ENCODE peak calls at places on chromosome 21, in ten cellular contexts. T is AG08396; C is BE2C; K is progenitor cell of endocrine pancreas; L is NCI-H510A; Z is Daoy; G is NCI-H2029 treated with DMSO at 0.1 percent for 48 hours; I is stimulated activated CD4-positive, alpha-beta T cell treated with anti-CD3 and anti-CD28 coated beads, Interleukin-2, amount 100 ng/mL, for 48 hours; U is tibial nerve; A is memory B cell. V is an unnamed sample.

GRCh38 chr21:37028579-37028978 is 22.1 kb downstream of the RIPPLY3 start:
- DNase-seq in T (no peak), C (no peak), K (no peak), L (no peak), Z (no peak), G (no peak), I (no peak), U (no peak), A (no peak), V (no peak)

GRCh38 chr21:38380391-38381137 is 117.7 kb downstream of the ERG start:
- DNase-seq in T (peak), C (no peak), K (no peak), L (no peak), Z (no peak), G (no peak), I (no peak), U (no peak), A (no peak), V (no peak)

GRCh38 chr21:22374218-22374969 is 1376.2 kb downstream of the NCAM2 start:
- DNase-seq in T (no peak), C (no peak), K (peak), L (no peak), Z (no peak), G (no peak), I (no peak), U (no peak), A (no peak), V (no peak)

GRCh38 chr21:41197582-41197981 is 29.6 kb downstream of the BACE2 start:
- DNase-seq in T (no peak), C (no peak), K (no peak), L (no peak), Z (no peak), G (no peak), I (no peak), U (no peak), A (no peak), V (no peak)

GRCh38 chr21:36075171-36075570 is 5.3 kb downstream of the CBR1 start:
- DNase-seq in T (no peak), C (no peak), K (no peak), L (no peak), Z (no peak), G (no peak), I (no peak), U (no peak), A (no peak), V (no peak)

GRCh38 chr21:46052703-46053651 is 44.9 kb upstream of the COL6A2 start:
- DNase-seq in T (peak), C (no peak), K (no peak), L (no peak), Z (peak), G (no peak), I (peak), U (no peak), A (no peak), V (no peak)

GRCh38 chr21:17688912-17689874 is 76.5 kb upstream of the BTG3 start:
- DNase-seq in T (no peak), C (peak), K (no peak), L (no peak), Z (peak), G (no peak), I (peak), U (peak), A (peak), V (peak)

GRCh38 chr21:35178812-35179211 is 129.7 kb upstream of the RUNX1 start:
- DNase-seq in T (peak), C (no peak), K (no peak), L (no peak), Z (peak), G (no peak), I (no peak), U (no peak), A (no peak), V (no peak)

GRCh38 chr21:43908167-43908566 is 43.1 kb downstream of the AGPAT3 start:
- DNase-seq in T (no peak), C (no peak), K (no peak), L (no peak), Z (no peak), G (no peak), I (no peak), U (no peak), A (no peak), V (no peak)

GRCh38 chr21:22154579-22155274 is 1156.5 kb downstream of the NCAM2 start:
- DNase-seq in T (no peak), C (no peak), K (no peak), L (no peak), Z (no peak), G (no peak), I (no peak), U (no peak), A (no peak), V (no peak)

GRCh38 chr21:41806773-41807172 is 39.9 kb upstream of the RIPK4 start:
- DNase-seq in T (no peak), C (no peak), K (no peak), L (no peak), Z (no peak), G (no peak), I (no peak), U (no peak), A (no peak), V (no peak)

GRCh38 chr21:34580181-34580700 is 34.7 kb downstream of the RCAN1 start:
- DNase-seq in T (no peak), C (no peak), K (no peak), L (peak), Z (no peak), G (no peak), I (no peak), U (no peak), A (no peak), V (no peak)

GRCh38 chr21:40567511-40567910 is 279.4 kb downstream of the DSCAM start:
- DNase-seq in T (no peak), C (no peak), K (no peak), L (no peak), Z (peak), G (no peak), I (no peak), U (no peak), A (no peak), V (no peak)

GRCh38 chr21:36015096-36015495 is 45.2 kb downstream of the SETD4 start:
- DNase-seq in T (no peak), C (no peak), K (no peak), L (no peak), Z (no peak), G (no peak), I (no peak), U (no peak), A (no peak), V (no peak)

GRCh38 chr21:41750532-41751151 is 16.2 kb downstream of the RIPK4 start:
- DNase-seq in T (no peak), C (no peak), K (no peak), L (no peak), Z (peak), G (no peak), I (no peak), U (no peak), A (no peak), V (no peak)

GRCh38 chr21:44959376-44960091 is 19.7 kb downstream of the SLX9 start:
- DNase-seq in T (no peak), C (no peak), K (no peak), L (no peak), Z (no peak), G (no peak), I (no peak), U (no peak), A (no peak), V (no peak)

GRCh38 chr21:43736224-43736883 is 17.4 kb downstream of the PDXK start:
- DNase-seq in T (no peak), C (no peak), K (no peak), L (no peak), Z (no peak), G (no peak), I (no peak), U (no peak), A (no peak), V (no peak)

GRCh38 chr21:42237161-42237560 is 18.2 kb downstream of the ABCG1 start:
- DNase-seq in T (no peak), C (no peak), K (no peak), L (no peak), Z (no peak), G (no peak), I (no peak), U (no peak), A (no peak), V (no peak)

GRCh38 chr21:42377951-42378340 is 11.6 kb upstream of the TFF1 start:
- DNase-seq in T (no peak), C (no peak), K (no peak), L (no peak), Z (no peak), G (no peak), I (no peak), U (no peak), A (no peak), V (no peak)

GRCh38 chr21:32803651-32804050 is 32.1 kb upstream of the PAXBP1 start:
- DNase-seq in T (no peak), C (no peak), K (no peak), L (no peak), Z (peak), G (no peak), I (no peak), U (no peak), A (no peak), V (no peak)

GRCh38 chr21:45511661-45512431 is 30.4 kb downstream of the SLC19A1 start:
- DNase-seq in T (no peak), C (peak), K (no peak), L (no peak), Z (no peak), G (no peak), I (no peak), U (no peak), A (no peak), V (no peak)

GRCh38 chr21:26977741-26978140 is 10.9 kb upstream of the ADAMTS5 start:
- DNase-seq in T (no peak), C (no peak), K (no peak), L (no peak), Z (no peak), G (no peak), I (no peak), U (no peak), A (no peak), V (no peak)

GRCh38 chr21:31537872-31538576 is 121.5 kb upstream of the SOD1 start:
- DNase-seq in T (no peak), C (no peak), K (no peak), L (no peak), Z (no peak), G (no peak), I (no peak), U (no peak), A (no peak), V (peak)

GRCh38 chr21:44736291-44737004 is 25.1 kb upstream of the TSPEAR start:
- DNase-seq in T (no peak), C (no peak), K (no peak), L (no peak), Z (peak), G (peak), I (no peak), U (no peak), A (no peak), V (no peak)

GRCh38 chr21:26394341-26394740 is 178.7 kb downstream of the CYYR1 start:
- DNase-seq in T (no peak), C (no peak), K (no peak), L (no peak), Z (no peak), G (no peak), I (no peak), U (no peak), A (no peak), V (no peak)

GRCh38 chr21:38983560-38983959 is 177.8 kb downstream of the ETS2 start:
- DNase-seq in T (no peak), C (no peak), K (no peak), L (no peak), Z (no peak), G (no peak), I (no peak), U (no peak), A (no peak), V (no peak)

GRCh38 chr21:41768371-41769042 is 1.7 kb upstream of the RIPK4 start:
- DNase-seq in T (peak), C (no peak), K (no peak), L (peak), Z (peak), G (peak), I (no peak), U (no peak), A (no peak), V (no peak)

GRCh38 chr21:34941162-34941561 is 107.9 kb downstream of the RUNX1 start:
- DNase-seq in T (no peak), C (no peak), K (no peak), L (no peak), Z (no peak), G (no peak), I (no peak), U (no peak), A (no peak), V (no peak)

GRCh38 chr21:25459993-25460392 is 147.3 kb downstream of the MRPL39 start:
- DNase-seq in T (no peak), C (no peak), K (no peak), L (no peak), Z (no peak), G (no peak), I (no peak), U (no peak), A (no peak), V (no peak)

GRCh38 chr21:40049031-40049958 is 182.1 kb downstream of the PCP4 start:
- DNase-seq in T (peak), C (no peak), K (no peak), L (no peak), Z (peak), G (peak), I (no peak), U (peak), A (no peak), V (no peak)

GRCh38 chr21:28148400-28149064 is 844.1 kb downstream of the LTN1 start:
- DNase-seq in T (no peak), C (peak), K (no peak), L (no peak), Z (no peak), G (peak), I (no peak), U (no peak), A (no peak), V (no peak)

GRCh38 chr21:42556960-42557359 is 43.3 kb downstream of the SLC37A1 start:
- DNase-seq in T (no peak), C (no peak), K (no peak), L (no peak), Z (no peak), G (no peak), I (no peak), U (no peak), A (no peak), V (peak)

GRCh38 chr21:42040411-42041180 is 30.4 kb upstream of the ZBTB21 start:
- DNase-seq in T (peak), C (no peak), K (no peak), L (peak), Z (peak), G (no peak), I (no peak), U (no peak), A (no peak), V (no peak)

GRCh38 chr21:43965911-43966585 is 46.1 kb upstream of the TRAPPC10 start:
- DNase-seq in T (no peak), C (peak), K (no peak), L (no peak), Z (no peak), G (no peak), I (no peak), U (no peak), A (no peak), V (no peak)

GRCh38 chr21:45432575-45433255 is 27.8 kb downstream of the COL18A1 start:
- DNase-seq in T (peak), C (no peak), K (no peak), L (no peak), Z (peak), G (no peak), I (no peak), U (peak), A (no peak), V (no peak)